ENCODE peak calls at places on chromosomes 6 and 20, in five cellular contexts. X is aorta; W is CD8-positive, alpha-beta T cell; Y is CD8-positive, alpha-beta memory T cell; F is ovary. N is an unnamed sample. For H3K4me1, the result is how much of the 10 kb centered on the place peaks cover.

GRCh38 chr6:54737247-54737646 is 109.3 kb upstream of the FAM83B start:
- DNase-seq in Y (no peak), W (no peak), X (no peak), F (no peak), N (no peak)

GRCh38 chr6:11785449-11785951 is 6.9 kb upstream of the ADTRP start:
- DNase-seq in W (no peak), F (no peak), X (no peak), Y (no peak), N (no peak)

GRCh38 chr6:110116258-110116657 is 63.2 kb downstream of the WASF1 start:
- DNase-seq in X (no peak), W (no peak), Y (no peak), F (no peak), N (no peak)

GRCh38 chr6:152355166-152355565 is 282.0 kb downstream of the SYNE1 start:
- DNase-seq in X (no peak), Y (no peak), W (no peak), F (no peak), N (no peak)

GRCh38 chr6:53529324-53530036 is 15.4 kb downstream of the GCLC start:
- DNase-seq in W (no peak), F (no peak), Y (no peak), X (no peak), N (no peak)

GRCh38 chr6:168838000-168838399 is 397.0 kb downstream of the SMOC2 start:
- DNase-seq in F (no peak), X (no peak), W (no peak), Y (no peak), N (no peak)

GRCh38 chr6:114827135-114827534 is 484.3 kb upstream of the HS3ST5 start:
- DNase-seq in X (no peak), F (no peak), W (no peak), Y (no peak), N (no peak)

GRCh38 chr6:119078449-119079287 is at the start of gene FAM184A:
- DNase-seq in W (peak), Y (peak), F (peak), X (peak), N (peak)

GRCh38 chr20:6704132-6704861 is 63.2 kb upstream of the BMP2 start:
- DNase-seq in W (no peak), Y (no peak), F (no peak), X (no peak), N (no peak)

GRCh38 chr20:24770628-24771556 is 178.2 kb upstream of the CST7 start:
- DNase-seq in F (peak), W (no peak), X (no peak), Y (no peak), N (no peak)

DNA sequence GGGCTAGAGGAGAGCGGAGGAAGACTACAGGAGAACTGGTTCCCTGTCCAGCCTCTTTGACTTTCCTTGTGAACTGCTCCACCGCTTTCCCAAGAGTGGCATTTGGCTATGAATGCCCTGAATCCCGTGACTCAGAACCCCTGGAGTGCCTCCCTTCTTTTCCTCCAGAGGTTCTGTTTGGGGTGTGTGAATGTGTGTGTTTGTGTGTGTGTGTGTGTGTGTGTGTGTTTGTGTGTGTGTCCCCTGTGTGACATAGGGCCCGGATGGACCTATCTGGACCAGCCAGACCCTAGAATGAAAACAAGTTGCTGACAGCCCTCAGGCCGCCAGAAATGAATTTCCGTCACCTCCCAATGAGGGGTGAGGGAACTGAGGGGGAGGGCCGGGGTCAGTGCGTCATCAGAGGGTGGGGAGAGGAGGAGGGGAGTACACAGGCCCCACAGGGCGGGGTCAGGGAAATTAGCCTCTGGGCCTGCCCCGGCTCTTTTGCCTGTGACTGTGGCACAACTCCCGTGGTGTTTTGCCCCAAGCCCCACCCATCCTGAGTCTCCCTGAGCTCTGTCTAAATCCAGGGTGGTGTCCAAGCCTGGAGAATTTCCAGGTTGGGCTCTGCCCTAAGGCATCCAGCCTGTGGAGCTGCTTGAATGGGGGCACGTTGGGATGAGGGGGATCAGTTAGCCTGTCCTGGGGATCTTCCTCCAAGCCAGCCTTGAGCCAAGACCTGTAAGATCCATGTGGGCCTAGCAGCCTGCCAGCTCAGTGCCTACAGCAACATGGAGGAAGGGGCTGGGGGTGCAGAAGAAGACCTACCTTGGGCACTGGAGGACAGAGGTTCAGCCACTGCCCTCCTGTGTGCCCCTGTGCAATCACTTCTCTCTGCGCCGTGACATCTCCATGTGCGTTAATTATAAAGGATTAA is 15.2 kb upstream of the MRPS18A start:
- DNase-seq in W (no peak), Y (no peak), F (peak), X (peak), N (peak)
- H3K4me1 ChIP-seq in W (under half), Y (under half), F (under half), X (under half), N (under half)

DNA sequence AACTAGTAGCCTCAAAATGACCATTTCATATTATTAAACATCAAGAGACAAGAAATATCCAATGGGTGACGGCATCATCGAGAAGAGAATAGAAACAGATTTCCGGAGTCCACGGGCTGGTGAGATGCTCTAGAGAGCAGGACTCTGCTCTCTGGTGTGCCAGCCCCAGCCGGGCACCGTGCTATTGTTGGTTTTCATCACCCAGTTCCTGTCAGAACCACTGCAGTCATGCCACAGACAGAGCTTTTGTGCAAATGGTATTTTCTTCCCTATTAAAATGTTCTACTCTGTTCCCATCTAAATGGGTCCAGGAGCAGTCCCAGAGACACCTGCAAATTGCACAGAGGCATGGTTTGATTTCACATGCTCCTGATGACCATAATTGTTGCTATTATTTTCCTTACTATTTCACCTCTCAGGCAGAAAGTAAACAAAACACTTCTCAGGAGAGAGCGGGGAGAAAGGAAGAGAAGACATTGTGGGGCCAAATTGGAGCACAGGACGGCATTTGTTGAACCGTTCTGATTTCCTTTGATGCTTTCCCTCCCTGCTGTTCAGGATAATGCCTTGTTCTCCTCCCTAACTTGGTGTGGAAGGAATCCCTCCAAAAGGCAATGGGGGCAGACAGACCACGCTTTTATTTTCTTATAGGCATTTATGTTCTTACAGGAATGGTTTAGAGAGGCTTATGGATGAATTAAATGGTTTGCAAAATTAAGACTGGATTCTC is 11.4 kb upstream of the RAMACL start:
- DNase-seq in Y (no peak), X (no peak), W (no peak), F (no peak), N (no peak)
- H3K27ac ChIP-seq in Y (no peak), X (no peak), W (no peak), F (no peak), N (peak)

DNA sequence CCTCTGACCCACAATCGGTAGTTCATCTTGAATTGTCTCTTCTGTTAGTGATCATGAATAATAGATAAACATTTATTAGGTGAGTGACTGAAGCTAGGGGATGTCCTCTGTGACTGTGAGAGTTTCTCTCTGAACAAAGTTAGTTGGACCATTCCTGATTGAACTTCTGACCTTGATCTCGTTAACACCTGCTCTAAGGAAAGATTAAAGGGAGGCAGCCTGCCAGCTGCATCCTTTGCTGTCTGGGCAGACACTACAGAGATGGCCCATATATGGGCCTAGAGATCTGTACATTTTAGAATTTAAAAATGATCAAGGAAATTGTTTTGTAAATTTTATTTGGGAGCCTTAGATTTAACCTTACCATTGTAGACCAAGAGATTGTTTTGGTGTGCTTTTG is 27.4 kb downstream of the MAPK14 start:
- DNase-seq in W (no peak), Y (no peak), F (no peak), X (no peak), N (no peak)
- H3K4me1 ChIP-seq in W (under half), Y (under half), F (under half), X (under half), N (under half)

GRCh38 chr6:156634971-156635371 is 142.2 kb upstream of the ARID1B start:
- DNase-seq in X (no peak), Y (no peak), F (no peak), W (no peak), N (no peak)
- H3K27ac ChIP-seq in X (no peak), Y (no peak), F (no peak), W (no peak), N (no peak)

GRCh38 chr6:46637933-46638332 is 14.7 kb downstream of the CYP39A1 start:
- DNase-seq in W (no peak), Y (no peak), F (no peak), X (no peak), N (no peak)

GRCh38 chr6:46642928-46643751 is 9.5 kb downstream of the CYP39A1 start:
- DNase-seq in F (no peak), Y (no peak), W (no peak), X (no peak), N (no peak)

GRCh38 chr6:46635462-46635861 is 17.2 kb downstream of the CYP39A1 start:
- DNase-seq in X (no peak), W (no peak), Y (no peak), F (no peak), N (no peak)

GRCh38 chr6:46637145-46637544 is 15.5 kb downstream of the CYP39A1 start:
- DNase-seq in Y (no peak), F (peak), W (no peak), X (no peak), N (no peak)

DNA sequence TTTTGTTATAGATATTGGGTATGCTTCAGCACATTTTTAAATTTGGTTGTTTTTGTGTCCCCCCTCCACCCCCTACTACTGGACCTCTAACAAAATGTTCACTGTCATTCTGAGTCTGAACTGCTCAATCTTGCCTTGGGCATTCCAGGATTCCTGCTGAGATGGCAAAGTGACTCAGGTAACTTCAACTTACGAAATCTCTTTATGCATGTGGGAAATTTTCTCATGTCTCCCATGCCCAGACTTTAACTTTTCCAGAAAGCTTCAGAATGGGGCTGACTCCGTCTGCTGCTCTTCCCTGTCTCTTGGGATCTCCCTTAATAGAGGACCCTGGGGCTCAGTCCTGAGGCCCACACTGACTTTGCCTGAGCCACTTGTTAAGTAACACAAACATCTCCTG is 14.0 kb downstream of the CYP39A1 start:
- DNase-seq in W (no peak), X (no peak), F (no peak), Y (no peak), N (no peak)
- H3K4me1 ChIP-seq in W (under half), X (under half), F (under half), Y (under half), N (under half)

GRCh38 chr6:35050988-35051330 is 90.2 kb downstream of the TCP11 start:
- DNase-seq in X (no peak), Y (no peak), F (no peak), W (no peak), N (peak)
- H3K27ac ChIP-seq in X (no peak), Y (no peak), F (no peak), W (no peak), N (peak)

GRCh38 chr20:1376007-1376406 is 16.8 kb downstream of the FKBP1A start:
- DNase-seq in F (no peak), X (no peak), W (no peak), Y (no peak), N (no peak)
- H3K4me1 ChIP-seq in F (under half), X (under half), W (half or more), Y (under half), N (under half)

GRCh38 chr6:38400764-38401163 is 239.0 kb downstream of the BTBD9 start:
- DNase-seq in X (no peak), F (no peak), W (no peak), Y (no peak), N (no peak)

GRCh38 chr6:38400101-38400500 is 239.6 kb downstream of the BTBD9 start:
- DNase-seq in Y (no peak), X (no peak), F (no peak), W (no peak), N (no peak)

GRCh38 chr6:38404900-38405556 is 234.7 kb downstream of the BTBD9 start:
- DNase-seq in W (no peak), F (no peak), Y (no peak), X (no peak), N (no peak)

GRCh38 chr6:38404355-38404754 is 235.4 kb downstream of the BTBD9 start:
- DNase-seq in Y (no peak), W (no peak), F (no peak), X (no peak), N (no peak)
- H3K27ac ChIP-seq in Y (no peak), W (no peak), F (no peak), X (no peak), N (peak)

GRCh38 chr20:62517901-62518610 is 42.3 kb upstream of the GATA5 start:
- DNase-seq in W (no peak), Y (no peak), X (no peak), F (no peak), N (no peak)
- H3K4me1 ChIP-seq in W (under half), Y (under half), X (under half), F (under half), N (under half)